ENCODE peak calls at places on chromosomes 11 and 22, in eight cellular contexts. W is ovary, O is breast epithelium, C is thyroid gland, T is GM12891, I is testis, Q is transverse colon, R is body of pancreas. L is an unnamed sample.

GRCh38 chr11:76686261-76687079 is 15.9 kb upstream of the LRRC32 start:
- DNase-seq in W (no peak), O (no peak), C (no peak), T (no peak), I (no peak), Q (no peak), R (no peak), L (no peak)

GRCh38 chr11:133171374-133171773 is 360.9 kb downstream of the OPCML start:
- DNase-seq in W (no peak), O (no peak), C (no peak), T (no peak), I (no peak), Q (no peak), R (no peak), L (no peak)

GRCh38 chr11:87304350-87304749 is 266.6 kb downstream of the TMEM135 start:
- DNase-seq in W (no peak), O (no peak), C (no peak), T (no peak), I (no peak), Q (no peak), R (no peak), L (no peak)

GRCh38 chr11:68996376-68997123 is 15.8 kb upstream of the MRGPRD start:
- DNase-seq in W (no peak), O (peak), C (no peak), T (no peak), I (no peak), Q (no peak), R (no peak), L (no peak)

GRCh38 chr11:57322881-57323467 is 1.8 kb downstream of the TNKS1BP1 start:
- DNase-seq in W (no peak), O (no peak), C (no peak), T (no peak), I (no peak), Q (no peak), R (no peak), L (no peak)

GRCh38 chr11:36455658-36456111 is 54.4 kb downstream of the TRAF6 start:
- DNase-seq in W (peak), O (no peak), C (peak), T (no peak), I (peak), Q (peak), R (peak), L (no peak)

GRCh38 chr11:19311306-19312030 is 70.7 kb upstream of the E2F8 start:
- DNase-seq in W (peak), O (no peak), C (peak), T (peak), I (peak), Q (peak), R (peak), L (peak)

GRCh38 chr11:61793084-61793828 is 545 bp downstream of the FEN1 start:
- DNase-seq in W (no peak), O (no peak), C (no peak), T (no peak), I (no peak), Q (no peak), R (no peak), L (peak)

GRCh38 chr11:62710001-62710345 is 2.5 kb downstream of the GNG3 start:
- DNase-seq in W (no peak), O (no peak), C (peak), T (no peak), I (peak), Q (no peak), R (no peak), L (peak)

GRCh38 chr11:12724301-12725046 is 50.3 kb downstream of the TEAD1 start:
- DNase-seq in W (peak), O (peak), C (peak), T (no peak), I (peak), Q (peak), R (peak), L (peak)

GRCh38 chr11:30046211-30046945 is 29.5 kb upstream of the KCNA4 start:
- DNase-seq in W (peak), O (no peak), C (no peak), T (peak), I (no peak), Q (no peak), R (no peak), L (no peak)

GRCh38 chr11:72586591-72587090 is 87.6 kb downstream of the PDE2A start:
- DNase-seq in W (no peak), O (no peak), C (no peak), T (no peak), I (no peak), Q (no peak), R (no peak), L (peak)

GRCh38 chr11:122863704-122864326 is 18.7 kb upstream of the JHY start:
- DNase-seq in W (peak), O (no peak), C (peak), T (no peak), I (peak), Q (peak), R (peak), L (peak)

GRCh38 chr22:37150701-37151100 is 985 bp upstream of the IL2RB start:
- DNase-seq in W (no peak), O (no peak), C (no peak), T (no peak), I (no peak), Q (no peak), R (no peak), L (no peak)
- TF ChIP-seq POLR2A in W (no peak), O (no peak), C (no peak), T (no peak), I (no peak), Q (no peak), R (no peak), L (no peak)

GRCh38 chr22:30252411-30253204 is 6.0 kb upstream of the LIF start:
- DNase-seq in W (no peak), O (no peak), C (no peak), T (no peak), I (no peak), Q (peak), R (no peak), L (no peak)
- TF ChIP-seq POLR2A in W (no peak), O (no peak), C (no peak), T (no peak), I (no peak), Q (peak), R (no peak), L (no peak)

GRCh38 chr22:28373841-28374240 is 305.8 kb downstream of the TTC28 start:
- DNase-seq in W (no peak), O (no peak), C (no peak), T (no peak), I (no peak), Q (no peak), R (no peak), L (no peak)

GRCh38 chr22:28381427-28382167 is 298.0 kb downstream of the TTC28 start:
- DNase-seq in W (no peak), O (no peak), C (no peak), T (no peak), I (no peak), Q (no peak), R (no peak), L (no peak)

GRCh38 chr22:28379075-28379806 is 300.4 kb downstream of the TTC28 start:
- DNase-seq in W (no peak), O (no peak), C (no peak), T (no peak), I (no peak), Q (no peak), R (no peak), L (no peak)

DNA sequence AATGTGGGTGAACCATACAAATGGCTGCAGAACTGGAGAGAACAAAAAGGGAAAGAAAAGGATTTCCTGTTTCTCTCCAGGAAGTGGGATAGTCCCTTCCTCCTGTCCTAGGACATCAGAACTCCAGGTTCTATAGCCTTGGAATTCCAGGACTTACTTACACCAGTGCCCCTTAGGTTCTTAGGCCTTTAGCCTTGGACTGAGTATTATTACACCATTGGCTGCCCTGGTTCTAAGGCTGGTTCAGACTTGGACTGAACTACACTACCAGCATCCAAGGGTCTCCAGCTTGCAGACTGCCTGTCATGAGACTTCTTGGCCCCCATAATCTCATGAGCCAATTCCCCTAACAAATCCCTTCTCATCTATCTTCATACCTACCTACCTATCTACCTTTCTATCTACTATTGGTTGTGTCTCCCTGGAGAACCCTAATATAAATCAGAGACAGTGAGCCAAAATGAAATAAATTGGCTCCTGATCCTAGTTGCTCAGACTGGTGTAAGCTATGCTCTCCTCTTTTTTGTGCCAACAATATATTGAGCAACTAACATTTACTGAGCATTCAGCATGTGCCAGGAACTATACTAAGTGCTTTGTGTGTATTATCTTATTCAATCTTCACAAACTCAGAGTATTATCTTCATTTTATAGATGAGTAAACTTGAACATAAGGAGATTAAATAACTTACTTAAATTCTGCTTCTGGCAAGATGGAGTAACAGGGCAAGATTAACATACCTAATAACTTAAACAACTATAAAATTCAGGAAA is 303.7 kb downstream of the TTC28 start:
- DNase-seq in W (no peak), O (no peak), C (no peak), T (no peak), I (no peak), Q (no peak), R (no peak), L (no peak)
- TF ChIP-seq POLR2A in W (no peak), O (no peak), C (no peak), T (no peak), I (no peak), Q (no peak), R (no peak), L (no peak)

DNA sequence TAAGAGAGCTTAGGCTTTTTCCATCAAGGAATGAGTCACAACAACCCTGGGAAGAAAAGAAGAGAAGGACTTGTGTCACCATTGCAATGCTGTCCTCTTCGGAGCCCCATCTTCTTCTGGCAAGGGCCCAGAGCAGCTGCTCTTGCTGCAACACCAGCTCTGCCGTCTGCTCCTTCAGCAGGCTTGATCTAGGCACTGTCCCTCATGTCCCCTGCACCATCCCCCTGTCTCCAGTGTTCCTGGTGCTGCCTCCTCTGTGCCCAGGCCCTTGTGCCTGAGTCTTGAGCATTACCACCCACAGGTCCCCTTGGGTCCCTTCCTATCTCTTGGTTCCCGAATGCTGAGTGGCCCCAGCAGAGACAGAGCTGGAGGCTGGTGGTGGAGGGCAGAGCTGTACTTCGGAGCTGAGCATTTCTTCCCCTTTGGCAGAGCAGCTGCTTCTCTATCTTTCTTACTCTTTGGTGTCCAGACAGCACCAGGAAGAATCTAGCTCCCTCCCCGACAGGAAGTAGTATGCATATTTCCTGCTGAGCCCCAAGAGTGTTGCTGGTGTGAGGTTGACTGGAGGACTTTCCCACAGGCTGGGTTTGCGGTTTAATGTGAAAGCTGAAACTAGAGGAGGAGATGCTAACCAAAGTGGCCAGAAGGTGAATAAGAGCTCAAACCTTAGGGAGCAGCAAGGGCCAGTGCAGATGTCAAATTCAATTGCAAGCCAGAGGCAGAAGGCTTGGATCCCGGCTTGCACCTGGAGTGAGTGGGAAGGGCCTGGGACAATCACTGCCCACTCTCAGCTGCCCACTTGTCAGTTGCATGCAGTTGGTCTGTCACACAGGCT is 27.8 kb downstream of the WEE1 start:
- DNase-seq in W (no peak), O (no peak), C (no peak), T (peak), I (no peak), Q (peak), R (peak), L (no peak)
- TF ChIP-seq POLR2A in W (no peak), O (no peak), C (no peak), T (peak), I (no peak), Q (no peak), R (no peak), L (no peak)

GRCh38 chr11:92589512-92589911 is 364.9 kb downstream of the FAT3 start:
- DNase-seq in W (no peak), O (no peak), C (no peak), T (no peak), I (no peak), Q (no peak), R (no peak), L (no peak)

GRCh38 chr11:92594251-92594650 is 369.6 kb downstream of the FAT3 start:
- DNase-seq in W (no peak), O (no peak), C (no peak), T (no peak), I (no peak), Q (no peak), R (no peak), L (no peak)

GRCh38 chr11:92596596-92597317 is 372.1 kb downstream of the FAT3 start:
- DNase-seq in W (no peak), O (no peak), C (no peak), T (no peak), I (no peak), Q (no peak), R (no peak), L (no peak)

GRCh38 chr11:92591551-92591950 is 366.9 kb downstream of the FAT3 start:
- DNase-seq in W (no peak), O (no peak), C (no peak), T (no peak), I (no peak), Q (no peak), R (no peak), L (no peak)
- TF ChIP-seq POLR2A in W (no peak), O (no peak), C (no peak), T (no peak), I (no peak), Q (no peak), R (no peak), L (no peak)

GRCh38 chr22:40000171-40000570 is 5.4 kb downstream of the FAM83F start:
- DNase-seq in W (no peak), O (no peak), C (no peak), T (no peak), I (no peak), Q (no peak), R (no peak), L (no peak)
- TF ChIP-seq POLR2A in W (no peak), O (no peak), C (no peak), T (no peak), I (no peak), Q (no peak), R (no peak), L (no peak)

GRCh38 chr22:27727673-27728451 is 73.7 kb downstream of the MN1 start:
- DNase-seq in W (no peak), O (no peak), C (no peak), T (no peak), I (no peak), Q (no peak), R (no peak), L (no peak)
- TF ChIP-seq POLR2A in W (no peak), O (no peak), C (no peak), T (no peak), I (no peak), Q (no peak), R (no peak), L (no peak)

GRCh38 chr11:59783632-59784090 is 26.9 kb downstream of the MRPL16 start:
- DNase-seq in W (no peak), O (no peak), C (no peak), T (no peak), I (no peak), Q (no peak), R (no peak), L (no peak)

GRCh38 chr11:59779487-59779886 is 24.3 kb downstream of the STX3 start:
- DNase-seq in W (no peak), O (no peak), C (no peak), T (no peak), I (no peak), Q (no peak), R (no peak), L (no peak)

GRCh38 chr11:59785818-59786217 is 24.8 kb downstream of the MRPL16 start:
- DNase-seq in W (no peak), O (no peak), C (no peak), T (no peak), I (no peak), Q (no peak), R (no peak), L (no peak)

GRCh38 chr11:59778122-59778521 is 22.9 kb downstream of the STX3 start:
- DNase-seq in W (no peak), O (no peak), C (no peak), T (no peak), I (no peak), Q (peak), R (peak), L (no peak)

GRCh38 chr11:59782080-59782479 is 26.9 kb downstream of the STX3 start:
- DNase-seq in W (no peak), O (no peak), C (no peak), T (no peak), I (no peak), Q (no peak), R (no peak), L (no peak)
- TF ChIP-seq POLR2A in W (no peak), O (no peak), C (no peak), T (no peak), I (no peak), Q (no peak), R (no peak), L (no peak)

DNA sequence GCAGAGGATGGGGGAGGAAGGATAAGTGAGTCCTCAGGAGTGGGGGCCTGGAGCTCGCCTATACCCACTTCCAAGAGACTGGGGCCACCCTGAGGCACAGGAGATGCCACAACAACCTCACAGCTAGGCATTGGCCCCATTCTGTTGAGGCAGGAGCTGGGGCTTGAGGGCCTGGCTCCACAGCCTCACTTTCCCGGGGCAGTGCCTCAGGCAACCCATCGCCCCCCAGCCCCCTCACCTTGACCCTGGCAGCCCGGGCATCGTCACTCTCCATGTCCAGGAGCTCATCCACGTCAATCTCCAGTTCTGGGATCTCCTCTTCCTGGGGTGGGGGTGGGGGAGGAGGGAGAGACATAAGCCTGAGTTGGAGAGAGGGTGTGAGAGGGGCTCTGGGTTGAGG is 1.8 kb downstream of the PPP1R14B start:
- DNase-seq in W (no peak), O (no peak), C (no peak), T (no peak), I (no peak), Q (peak), R (no peak), L (no peak)
- TF ChIP-seq POLR2A in W (no peak), O (no peak), C (no peak), T (no peak), I (no peak), Q (no peak), R (no peak), L (no peak)

DNA sequence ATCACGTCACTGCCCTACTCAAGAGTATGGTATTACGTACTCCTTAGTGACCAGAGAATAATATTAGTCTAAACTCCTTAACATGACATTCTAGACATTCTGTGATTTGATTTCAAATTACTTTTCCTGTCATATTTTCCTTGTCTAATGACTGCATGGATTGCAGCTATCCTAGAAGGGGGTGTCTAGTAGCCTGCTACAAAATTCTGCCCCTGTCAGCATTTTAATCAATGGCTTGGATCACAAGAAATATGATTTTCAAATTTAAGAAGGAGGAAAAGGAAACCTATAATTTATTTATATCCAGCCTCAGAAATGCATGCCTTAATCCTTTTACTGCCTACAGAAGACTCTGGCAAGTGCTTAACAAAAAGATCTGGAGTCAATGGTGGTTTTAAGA is 216.8 kb downstream of the SWAP70 start:
- DNase-seq in W (no peak), O (no peak), C (no peak), T (no peak), I (no peak), Q (no peak), R (no peak), L (no peak)
- TF ChIP-seq POLR2A in W (no peak), O (no peak), C (no peak), T (no peak), I (no peak), Q (no peak), R (no peak), L (no peak)

L was measured in erythroblast.